ENCODE peak calls at places on chromosomes 1 and 21, in four cellular contexts. L, P, G and S are unnamed samples.

GRCh38 chr1:198970919-198971318 is 332.1 kb downstream of the PTPRC start:
- DNase-seq in L (no peak), P (no peak), G (no peak), S (no peak)

GRCh38 chr21:34592120-34592561 is 22.8 kb downstream of the RCAN1 start:
- DNase-seq in L (no peak), P (no peak), G (no peak), S (no peak)

GRCh38 chr1:226717256-226717909 is 21.7 kb downstream of the ITPKB start:
- DNase-seq in L (peak), P (no peak), G (no peak), S (no peak)

GRCh38 chr1:239212841-239213240 is 173.5 kb upstream of the CHRM3 start:
- DNase-seq in L (no peak), P (no peak), G (no peak), S (no peak)

GRCh38 chr1:218459878-218460277 is 114.7 kb downstream of the TGFB2 start:
- DNase-seq in L (no peak), P (peak), G (no peak), S (no peak)

GRCh38 chr1:102120910-102121309 is 124.2 kb upstream of the OLFM3 start:
- DNase-seq in L (no peak), P (no peak), G (no peak), S (peak)

GRCh38 chr1:183223467-183223866 is 37.4 kb downstream of the LAMC2 start:
- DNase-seq in L (no peak), P (no peak), G (no peak), S (no peak)

GRCh38 chr21:14712121-14712520 is 166.0 kb upstream of the SAMSN1 start:
- DNase-seq in L (no peak), P (no peak), G (no peak), S (no peak)

GRCh38 chr1:12722626-12723025 is 6.7 kb downstream of the AADACL3 start:
- DNase-seq in L (no peak), P (no peak), G (no peak), S (no peak)

GRCh38 chr1:228781161-228781771 is 46.0 kb downstream of the RHOU start:
- DNase-seq in L (no peak), P (no peak), G (no peak), S (no peak)